ENCODE peak calls at places on chromosome 5, in four cellular contexts. V is A549, F is adrenal gland, S is spleen. H is an unnamed sample. For H3K4me1, the result is how much of the 10 kb centered on the place peaks cover.

GRCh38 chr5:145835839-145836222 is 689 bp upstream of the PRELID2 start:
- DNase-seq in V (no peak), F (no peak), S (no peak), H (no peak)

GRCh38 chr5:45038366-45038987 is 229.7 kb downstream of the MRPS30 start:
- DNase-seq in V (peak), F (no peak), S (no peak), H (no peak)

GRCh38 chr5:175517824-175518450 is 39.6 kb downstream of the SFXN1 start:
- DNase-seq in V (no peak), F (no peak), S (no peak), H (no peak)

GRCh38 chr5:68873198-68873597 is 220.6 kb upstream of the SLC30A5 start:
- DNase-seq in V (no peak), F (no peak), S (no peak), H (no peak)

GRCh38 chr5:169717298-169717697 is 80.2 kb downstream of the DOCK2 start:
- DNase-seq in V (no peak), F (peak), S (no peak), H (no peak)

GRCh38 chr5:72266862-72267261 is 53.2 kb downstream of the MRPS27 start:
- DNase-seq in V (no peak), F (no peak), S (no peak), H (no peak)

GRCh38 chr5:32275421-32275765 is 37.3 kb downstream of the MTMR12 start:
- DNase-seq in V (no peak), F (peak), S (no peak), H (no peak)

GRCh38 chr5:77973253-77973609 is 197.1 kb upstream of the TBCA start:
- DNase-seq in V (no peak), F (no peak), S (no peak), H (no peak)

GRCh38 chr5:151079838-151080619 is 805 bp downstream of the TNIP1 start:
- DNase-seq in V (peak), F (no peak), S (peak), H (no peak)

GRCh38 chr5:31007672-31008071 is 185.8 kb upstream of the CDH6 start:
- DNase-seq in V (no peak), F (no peak), S (no peak), H (no peak)

GRCh38 chr5:68898961-68899471 is 194.8 kb upstream of the SLC30A5 start:
- DNase-seq in V (no peak), F (peak), S (no peak), H (no peak)

GRCh38 chr5:79742549-79743136 is 53.0 kb downstream of the CMYA5 start:
- DNase-seq in V (no peak), F (no peak), S (no peak), H (no peak)

GRCh38 chr5:58156354-58156753 is 303.5 kb downstream of the PLK2 start:
- DNase-seq in V (no peak), F (peak), S (no peak), H (peak)

GRCh38 chr5:73480500-73480899 is 17.7 kb upstream of the BTF3 start:
- DNase-seq in V (no peak), F (no peak), S (no peak), H (no peak)

GRCh38 chr5:34490501-34491250 is 165.5 kb upstream of the RAI14 start:
- DNase-seq in V (no peak), F (no peak), S (no peak), H (no peak)

GRCh38 chr5:148085934-148086333 is 22.2 kb downstream of the SPINK5 start:
- DNase-seq in V (no peak), F (no peak), S (no peak), H (no peak)

GRCh38 chr5:95667219-95667618 is 15.6 kb downstream of the SPATA9 start:
- DNase-seq in V (no peak), F (no peak), S (no peak), H (no peak)

GRCh38 chr5:157593036-157593435 is 17.5 kb upstream of the ADAM19 start:
- DNase-seq in V (no peak), F (no peak), S (no peak), H (no peak)

GRCh38 chr5:112186401-112186990 is 232.6 kb downstream of the EPB41L4A start:
- DNase-seq in V (peak), F (no peak), S (no peak), H (no peak)

GRCh38 chr5:166746506-166746905 is 1544.9 kb upstream of the WWC1 start:
- DNase-seq in V (no peak), F (no peak), S (no peak), H (no peak)

GRCh38 chr5:16546712-16547111 is 70.1 kb downstream of the RETREG1 start:
- DNase-seq in V (no peak), F (no peak), S (no peak), H (no peak)

GRCh38 chr5:86977185-86977584 is 290.5 kb upstream of the RASA1 start:
- DNase-seq in V (no peak), F (no peak), S (no peak), H (no peak)

GRCh38 chr5:111159845-111160244 is 64.3 kb upstream of the CAMK4 start:
- DNase-seq in V (no peak), F (no peak), S (no peak), H (no peak)

GRCh38 chr5:23223846-23224245 is 283.6 kb upstream of the PRDM9 start:
- DNase-seq in V (no peak), F (no peak), S (no peak), H (no peak)

GRCh38 chr5:126680215-126680817 is 79.6 kb downstream of the PHAX start:
- DNase-seq in V (no peak), F (no peak), S (no peak), H (no peak)

GRCh38 chr5:123819401-123819800 is 307.4 kb downstream of the CSNK1G3 start:
- DNase-seq in V (peak), F (no peak), S (no peak), H (no peak)

GRCh38 chr5:131979816-131980215 is 31.6 kb downstream of the ACSL6 start:
- DNase-seq in V (no peak), F (no peak), S (no peak), H (no peak)

GRCh38 chr5:40446910-40447309 is 232.8 kb upstream of the PTGER4 start:
- DNase-seq in V (peak), F (no peak), S (no peak), H (no peak)

GRCh38 chr5:133041910-133042309 is 9.9 kb upstream of the HSPA4 start:
- DNase-seq in V (peak), F (no peak), S (no peak), H (no peak)

GRCh38 chr5:32443541-32444190 is 874 bp downstream of the ZFR start:
- DNase-seq in V (peak), F (peak), S (peak), H (peak)

GRCh38 chr5:104739905-104740304 is 1177.3 kb upstream of the NUDT12 start:
- DNase-seq in V (no peak), F (no peak), S (no peak), H (no peak)

GRCh38 chr5:104733063-104733719 is 1170.6 kb upstream of the NUDT12 start:
- DNase-seq in V (no peak), F (no peak), S (no peak), H (no peak)

GRCh38 chr5:104739503-104739902 is 1176.9 kb upstream of the NUDT12 start:
- DNase-seq in V (no peak), F (no peak), S (no peak), H (no peak)

DNA sequence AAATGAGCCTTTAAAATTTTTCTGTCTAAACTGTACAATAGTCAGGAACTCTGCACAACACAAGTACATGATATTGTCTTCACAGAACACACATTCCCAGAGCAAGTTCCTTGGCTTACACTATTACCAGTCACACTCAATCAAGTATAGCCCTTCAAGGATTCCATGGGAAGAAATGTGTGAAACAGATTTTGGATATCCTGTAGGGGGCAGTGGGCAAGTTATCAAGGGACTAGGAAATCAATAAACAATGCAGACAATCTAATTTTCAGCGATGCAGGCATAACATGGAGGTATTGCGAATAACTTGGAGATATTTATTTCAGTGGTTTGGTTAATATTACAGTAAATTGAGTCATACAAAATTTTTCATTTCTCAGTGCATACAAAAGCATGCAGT is 1171.5 kb upstream of the NUDT12 start:
- DNase-seq in V (no peak), F (no peak), S (no peak), H (no peak)
- TF ChIP-seq CTCF in V (no peak), F (no peak), S (no peak), H (no peak)

GRCh38 chr5:74641014-74641777 is 668 bp upstream of the ENC1 start:
- DNase-seq in V (peak), F (peak), S (peak), H (peak)

GRCh38 chr5:74640450-74641013 is at the start of gene ENC1:
- DNase-seq in V (peak), F (peak), S (peak), H (peak)

GRCh38 chr5:74638776-74639537 is 1.6 kb downstream of the ENC1 start:
- DNase-seq in V (no peak), F (no peak), S (no peak), H (no peak)

GRCh38 chr5:74641778-74642542 is 1.4 kb upstream of the ENC1 start:
- DNase-seq in V (peak), F (peak), S (peak), H (no peak)

DNA sequence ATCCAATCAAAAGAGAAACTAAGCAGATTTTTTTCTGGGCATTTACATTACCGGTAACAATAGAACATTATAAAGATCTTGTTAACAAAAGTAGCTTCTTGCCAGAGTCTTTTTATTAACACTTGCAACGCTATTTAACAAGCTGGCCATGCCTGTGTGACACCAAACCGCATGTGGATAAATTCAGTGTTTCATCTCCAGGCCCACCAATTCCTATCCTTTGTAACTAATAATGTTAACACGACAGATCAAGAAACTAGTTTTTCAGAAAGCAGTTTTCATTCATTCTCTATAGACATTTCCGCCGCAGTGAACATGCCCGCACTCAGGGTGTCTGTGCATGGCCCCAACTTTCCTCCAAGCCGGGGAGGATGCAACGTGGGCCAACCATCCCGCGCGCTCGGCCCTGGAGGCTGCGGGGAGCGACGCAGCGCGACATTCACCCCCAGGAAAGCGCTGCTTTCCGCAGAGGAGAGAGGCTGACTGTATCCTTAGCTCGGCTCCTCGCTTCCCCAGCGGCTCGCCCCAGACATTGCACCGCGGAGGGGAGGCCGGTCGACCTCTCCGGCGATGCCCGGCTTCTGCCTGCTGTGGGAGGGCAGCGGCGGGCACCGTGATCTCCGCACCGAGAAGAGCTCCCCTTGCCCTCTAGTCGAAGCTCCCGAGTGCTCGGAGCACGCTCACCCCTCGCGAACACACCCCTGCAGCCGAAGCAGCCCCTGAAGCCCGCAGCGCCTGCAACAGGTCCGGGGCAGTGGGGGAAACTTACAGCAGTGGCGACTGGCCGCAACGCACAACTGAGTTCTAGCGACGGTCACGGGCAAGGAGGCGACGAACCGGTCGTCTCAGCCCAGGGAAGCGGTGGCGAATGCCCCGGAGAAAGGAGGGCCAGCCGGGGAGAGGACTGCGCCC is 734 bp downstream of the ENC1 start:
- DNase-seq in V (peak), F (peak), S (no peak), H (no peak)
- H3K27ac ChIP-seq in V (peak), F (peak), S (peak), H (peak)

GRCh38 chr5:172897691-172898512 is 61.3 kb upstream of the RPL26L1 start:
- DNase-seq in V (peak), F (no peak), S (no peak), H (no peak)
- H3K4me1 ChIP-seq in V (half or more), F (under half), S (half or more), H (half or more)

GRCh38 chr5:149172709-149173505 is 31.6 kb downstream of the ABLIM3 start:
- DNase-seq in V (no peak), F (no peak), S (no peak), H (no peak)
- TF ChIP-seq CTCF in V (no peak), F (no peak), S (no peak), H (no peak)

H was measured in tibial artery.